ENCODE peak calls at places on chromosomes 5 and 9, in eight cellular contexts. T is PC-9, H is GM23338, F is uterus, Q is lower lobe of right lung, G is HCT116, J is tibial artery, N is fibroblast of lung. R is an unnamed sample. For H3K4me1, the result is how much of the 10 kb centered on the place peaks cover.

GRCh38 chr9:91676042-91676441 is 252.4 kb upstream of the NFIL3 start:
- DNase-seq in H (no peak), G (peak), N (peak), Q (no peak), J (no peak), F (no peak), T (peak), R (no peak)

GRCh38 chr5:106019271-106019670 is 1651.5 kb downstream of the EFNA5 start:
- DNase-seq in J (no peak), Q (no peak), G (no peak), H (no peak), F (no peak), N (peak), T (no peak), R (no peak)

GRCh38 chr9:34591911-34592866 is 2.7 kb upstream of the CNTFR start:
- DNase-seq in N (no peak), F (no peak), H (no peak), T (no peak), J (no peak), Q (no peak), G (no peak), R (no peak)

GRCh38 chr5:5416733-5417132 is 5.7 kb upstream of the ICE1 start:
- DNase-seq in T (no peak), J (no peak), F (no peak), N (peak), Q (no peak), G (no peak), H (no peak), R (no peak)

GRCh38 chr9:111039203-111039907 is 1.1 kb upstream of the LPAR1 start:
- DNase-seq in F (no peak), Q (no peak), J (no peak), N (no peak), T (no peak), G (peak), H (peak), R (no peak)

GRCh38 chr5:1363160-1363559 is 18.3 kb upstream of the CLPTM1L start:
- DNase-seq in G (no peak), T (no peak), J (no peak), Q (no peak), H (no peak), N (no peak), F (no peak), R (no peak)

GRCh38 chr9:14661421-14662059 is 31.7 kb downstream of the ZDHHC21 start:
- DNase-seq in T (no peak), J (no peak), H (peak), G (no peak), Q (no peak), F (no peak), N (peak), R (no peak)

GRCh38 chr9:36762958-36763357 is 190.3 kb downstream of the MELK start:
- DNase-seq in F (no peak), N (no peak), J (no peak), T (no peak), G (no peak), H (peak), Q (no peak), R (no peak)

GRCh38 chr5:137880313-137880712 is 8.9 kb upstream of the PKD2L2 start:
- DNase-seq in G (no peak), F (no peak), Q (no peak), N (no peak), T (no peak), H (no peak), J (no peak), R (no peak)

GRCh38 chr5:54329731-54330709 is 19.6 kb upstream of the ARL15 start:
- DNase-seq in Q (no peak), F (no peak), G (no peak), H (no peak), T (no peak), N (peak), J (no peak), R (peak)

GRCh38 chr5:23996525-23996924 is 489.1 kb downstream of the PRDM9 start:
- DNase-seq in Q (no peak), F (no peak), G (no peak), H (no peak), J (no peak), T (no peak), N (no peak), R (no peak)

GRCh38 chr9:125747053-125747764 is at the start of gene PBX3:
- DNase-seq in T (peak), N (peak), F (peak), J (peak), G (no peak), H (peak), Q (peak), R (peak)

GRCh38 chr5:1952456-1953099 is 69.9 kb upstream of the IRX4 start:
- DNase-seq in Q (no peak), N (no peak), H (peak), J (no peak), G (no peak), F (no peak), T (no peak), R (no peak)

GRCh38 chr5:75050415-75050814 is 1.9 kb downstream of the GCNT4 start:
- DNase-seq in T (no peak), G (no peak), H (peak), Q (no peak), F (no peak), J (no peak), N (no peak), R (peak)

GRCh38 chr5:1264211-1264610 is 30.7 kb downstream of the TERT start:
- DNase-seq in T (no peak), F (no peak), J (no peak), G (no peak), H (no peak), N (no peak), Q (no peak), R (no peak)

GRCh38 chr9:96721731-96722429 is 56.0 kb downstream of the ZNF510 start:
- DNase-seq in H (no peak), F (no peak), N (no peak), G (no peak), J (no peak), Q (no peak), T (no peak), R (no peak)

GRCh38 chr9:83583151-83584014 is 39.6 kb upstream of the IDNK start:
- DNase-seq in G (peak), Q (no peak), F (peak), T (peak), J (peak), H (peak), N (peak), R (peak)

GRCh38 chr5:149675467-149676201 is 54.5 kb upstream of the PPARGC1B start:
- DNase-seq in G (no peak), T (peak), N (no peak), H (peak), F (no peak), Q (peak), J (no peak), R (no peak)

GRCh38 chr9:16608906-16609305 is 261.6 kb downstream of the BNC2 start:
- DNase-seq in H (peak), J (no peak), Q (no peak), N (no peak), F (no peak), T (no peak), G (no peak), R (no peak)

GRCh38 chr5:132425009-132425937 is 55.8 kb downstream of the SLC22A5 start:
- DNase-seq in N (peak), J (no peak), H (no peak), T (no peak), G (no peak), Q (no peak), F (no peak), R (peak)

GRCh38 chr5:66969963-66970362 is 226.6 kb downstream of the CD180 start:
- DNase-seq in T (no peak), G (no peak), Q (no peak), H (no peak), F (no peak), N (no peak), J (no peak), R (no peak)

GRCh38 chr5:88235828-88236227 is 32.8 kb downstream of the TMEM161B start:
- DNase-seq in F (no peak), T (no peak), H (peak), N (no peak), Q (no peak), G (no peak), J (no peak), R (no peak)

GRCh38 chr5:122774519-122774860 is 390 bp upstream of the SNX2 start:
- DNase-seq in G (no peak), Q (no peak), J (no peak), T (no peak), F (no peak), H (no peak), N (no peak), R (no peak)

GRCh38 chr5:1200495-1201326 is 684 bp upstream of the SLC6A19 start:
- DNase-seq in Q (peak), G (no peak), F (no peak), H (no peak), N (no peak), T (no peak), J (no peak), R (no peak)

GRCh38 chr5:171975877-171976667 is 30.4 kb downstream of the FBXW11 start:
- DNase-seq in Q (no peak), N (no peak), J (no peak), G (no peak), H (no peak), F (no peak), T (no peak), R (no peak)

GRCh38 chr9:124268248-124268647 is 10.5 kb downstream of the NEK6 start:
- DNase-seq in G (no peak), F (no peak), J (no peak), H (no peak), T (no peak), N (no peak), Q (no peak), R (no peak)

GRCh38 chr5:133370281-133370890 is 242.0 kb downstream of the FSTL4 start:
- DNase-seq in H (no peak), T (no peak), G (no peak), J (no peak), N (peak), F (no peak), Q (no peak), R (no peak)

GRCh38 chr5:119328753-119329602 is 26.8 kb upstream of the TNFAIP8 start:
- DNase-seq in N (peak), Q (no peak), H (no peak), T (no peak), G (no peak), J (no peak), F (no peak), R (peak)

GRCh38 chr5:120599576-120599975 is 135.5 kb downstream of the PRR16 start:
- DNase-seq in F (no peak), H (no peak), Q (no peak), N (peak), G (no peak), T (peak), J (no peak), R (no peak)

GRCh38 chr5:156208271-156208670 is 118.7 kb upstream of the SGCD start:
- DNase-seq in J (no peak), Q (no peak), H (peak), F (no peak), T (no peak), G (no peak), N (peak), R (no peak)

GRCh38 chr9:112520646-112521045 is 34.0 kb downstream of the KIAA1958 start:
- DNase-seq in F (no peak), Q (no peak), G (no peak), N (no peak), T (no peak), H (no peak), J (no peak), R (no peak)

GRCh38 chr5:22258139-22258538 is 595.0 kb downstream of the CDH12 start:
- DNase-seq in F (no peak), H (peak), J (no peak), Q (no peak), G (no peak), T (no peak), N (no peak), R (no peak)

GRCh38 chr5:122639852-122640251 is 135.0 kb upstream of the SNX2 start:
- DNase-seq in J (no peak), Q (no peak), G (no peak), H (no peak), F (no peak), N (no peak), T (no peak), R (no peak)

GRCh38 chr5:154857091-154857533 is 1.3 kb upstream of the CNOT8 start:
- DNase-seq in Q (no peak), H (peak), J (peak), T (no peak), N (no peak), G (no peak), F (no peak), R (no peak)
- H3K27ac ChIP-seq in Q (peak), H (peak), J (peak), T (peak), N (peak), G (peak), F (peak), R (peak)

GRCh38 chr5:14922456-14922855 is 50.9 kb upstream of the ANKH start:
- DNase-seq in N (no peak), J (no peak), H (no peak), G (no peak), F (no peak), T (no peak), Q (no peak), R (no peak)
- H3K4me1 ChIP-seq in N (under half), J (under half), H (under half), G (under half), F (under half), T (under half), Q (under half), R (under half)

GRCh38 chr5:139457653-139458306 is 4.8 kb downstream of the ECSCR start:
- DNase-seq in N (no peak), J (no peak), T (no peak), Q (no peak), H (no peak), G (no peak), F (no peak), R (no peak)
- H3K27ac ChIP-seq in N (no peak), J (no peak), T (no peak), Q (no peak), H (no peak), G (no peak), F (no peak), R (no peak)

DNA sequence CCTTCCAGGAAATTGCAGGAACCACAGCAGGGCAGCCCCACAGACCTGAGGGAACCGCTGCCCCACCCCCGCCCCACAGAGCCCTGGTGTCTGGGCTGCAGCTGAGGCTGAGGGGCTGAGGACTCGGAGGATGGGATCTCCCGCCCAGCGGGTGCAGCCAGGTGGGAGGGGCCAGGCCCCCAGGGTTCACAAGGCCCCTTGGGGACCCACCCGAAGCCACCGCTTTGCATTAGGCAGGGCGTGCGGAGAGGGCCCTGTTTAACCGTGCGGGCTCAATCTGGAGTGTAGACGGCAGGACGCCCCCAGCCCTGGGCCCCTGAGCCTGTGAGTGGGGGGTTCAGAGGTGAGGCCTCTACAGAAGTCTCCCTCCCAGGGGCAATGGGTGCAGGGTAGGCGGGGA is 10.8 kb downstream of the NOTCH1 start:
- DNase-seq in Q (no peak), F (no peak), H (no peak), N (no peak), J (no peak), T (no peak), G (no peak), R (no peak)
- H3K4me1 ChIP-seq in Q (half or more), F (under half), H (under half), N (under half), J (half or more), T (under half), G (half or more), R (under half)

GRCh38 chr9:127185181-127185580 is 62.7 kb upstream of the ANGPTL2 start:
- DNase-seq in F (no peak), N (no peak), Q (no peak), H (no peak), G (no peak), J (no peak), T (no peak), R (no peak)

GRCh38 chr9:127186799-127187198 is 64.4 kb upstream of the ANGPTL2 start:
- DNase-seq in F (no peak), J (no peak), Q (peak), T (no peak), G (no peak), N (no peak), H (no peak), R (no peak)

GRCh38 chr9:127185931-127186781 is 63.7 kb upstream of the ANGPTL2 start:
- DNase-seq in F (peak), T (no peak), J (peak), N (peak), Q (peak), H (no peak), G (no peak), R (peak)

GRCh38 chr9:127188396-127188795 is 66.0 kb upstream of the ANGPTL2 start:
- DNase-seq in J (no peak), T (no peak), G (no peak), F (no peak), N (no peak), H (no peak), Q (peak), R (no peak)

GRCh38 chr9:127187231-127187956 is 65.0 kb upstream of the ANGPTL2 start:
- DNase-seq in N (peak), F (peak), G (peak), J (peak), H (no peak), Q (peak), T (peak), R (peak)
- H3K27ac ChIP-seq in N (peak), F (peak), G (peak), J (peak), H (no peak), Q (peak), T (peak), R (peak)

GRCh38 chr9:92735907-92736600 is 28.6 kb downstream of the BICD2 start:
- DNase-seq in H (no peak), Q (no peak), N (no peak), T (no peak), J (no peak), F (no peak), G (no peak), R (no peak)
- H3K4me1 ChIP-seq in H (under half), Q (half or more), N (under half), T (under half), J (half or more), F (under half), G (under half), R (under half)

DNA sequence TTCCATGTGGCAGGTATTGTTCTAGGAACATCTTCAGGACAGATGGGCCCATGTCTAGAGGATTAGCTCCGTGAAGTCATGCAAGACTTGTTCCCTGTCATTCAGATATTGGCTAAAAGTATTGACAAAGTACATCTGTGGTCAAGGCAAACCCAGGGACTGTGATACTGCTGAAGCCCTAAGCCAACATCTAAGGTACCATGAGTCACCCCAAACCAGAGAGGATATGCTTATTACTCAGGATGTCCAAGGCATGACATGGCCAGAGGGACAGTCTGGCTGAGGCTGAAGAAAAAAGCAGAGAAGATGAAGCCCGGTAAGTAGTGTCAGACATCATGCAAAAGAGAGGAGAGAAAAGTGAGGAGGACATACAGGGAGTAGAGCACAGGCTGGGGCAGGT is 31.0 kb downstream of the HMHB1 start:
- DNase-seq in F (no peak), N (peak), H (no peak), J (no peak), T (no peak), Q (no peak), G (no peak), R (no peak)
- H3K27ac ChIP-seq in F (no peak), N (no peak), H (no peak), J (no peak), T (no peak), Q (no peak), G (no peak), R (no peak)

GRCh38 chr5:174109861-174110260 is 64.4 kb downstream of the NSG2 start:
- DNase-seq in H (no peak), G (no peak), F (no peak), J (no peak), N (no peak), T (no peak), Q (no peak), R (no peak)
- H3K4me1 ChIP-seq in H (under half), G (under half), F (under half), J (under half), N (under half), T (under half), Q (under half), R (under half)

GRCh38 chr5:39224196-39224754 is 4.9 kb upstream of the FYB1 start:
- DNase-seq in N (peak), G (no peak), Q (peak), H (peak), J (peak), F (no peak), T (peak), R (peak)
- H3K27ac ChIP-seq in N (no peak), G (no peak), Q (no peak), H (no peak), J (no peak), F (no peak), T (peak), R (no peak)

DNA sequence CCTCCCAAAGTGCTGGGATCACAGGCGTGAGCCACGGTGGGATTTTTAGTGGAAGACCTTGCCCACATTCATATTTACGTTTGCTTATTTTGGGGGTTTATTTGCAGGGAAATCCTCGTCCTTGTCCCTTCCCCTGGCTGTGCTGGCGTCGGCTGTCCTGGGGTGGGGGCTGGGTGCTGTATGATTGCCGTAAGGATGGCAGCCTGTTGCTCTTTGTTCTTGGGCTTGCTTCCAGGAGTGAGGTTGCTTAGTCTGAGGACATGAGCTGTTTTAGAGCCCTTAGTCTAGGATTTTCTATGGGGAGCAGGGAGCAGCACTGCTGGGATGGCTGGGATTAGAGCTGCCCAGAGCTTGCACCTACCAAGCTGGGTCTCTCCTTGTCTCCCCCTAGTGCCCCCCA is 85.8 kb upstream of the ASS1 start:
- DNase-seq in J (no peak), G (no peak), F (no peak), N (no peak), H (no peak), T (no peak), Q (no peak), R (no peak)
- H3K4me1 ChIP-seq in J (under half), G (under half), F (under half), N (under half), H (under half), T (under half), Q (under half), R (under half)

R was measured in SJSA1.